ENCODE peak calls at places on chromosome 5, in six cellular contexts. One of them, this sample, is unnamed.

GRCh38 chr5:176714067-176714466 is 66.8 kb downstream of the TSPAN17 start:
- DNase-seq in upper lobe of right lung: no peak
- DNase-seq in suprapubic skin: no peak
- DNase-seq in GM23338: no peak
- DNase-seq in BJ: no peak
- DNase-seq in breast epithelium: no peak
- DNase-seq in this sample: no peak

GRCh38 chr5:156913719-156914370 is 49.2 kb downstream of the TIMD4 start:
- DNase-seq in upper lobe of right lung: no peak
- DNase-seq in suprapubic skin: no peak
- DNase-seq in GM23338: peak; percentile 95
- DNase-seq in BJ: no peak
- DNase-seq in breast epithelium: no peak
- DNase-seq in this sample: peak; percentile 41

GRCh38 chr5:104241051-104241450 is 678.5 kb upstream of the NUDT12 start:
- DNase-seq in upper lobe of right lung: no peak
- DNase-seq in suprapubic skin: no peak
- DNase-seq in GM23338: peak; percentile 10
- DNase-seq in BJ: peak; percentile 1
- DNase-seq in breast epithelium: no peak
- DNase-seq in this sample: no peak

GRCh38 chr5:153959134-153959957 is 79.4 kb downstream of the FAM114A2 start:
- DNase-seq in upper lobe of right lung: no peak
- DNase-seq in suprapubic skin: no peak
- DNase-seq in GM23338: peak; percentile 92
- DNase-seq in BJ: peak; percentile 74
- DNase-seq in breast epithelium: no peak
- DNase-seq in this sample: peak; percentile 77

GRCh38 chr5:171848006-171848405 is 62.4 kb downstream of the SMIM23 start:
- DNase-seq in upper lobe of right lung: no peak
- DNase-seq in suprapubic skin: no peak
- DNase-seq in GM23338: no peak
- DNase-seq in BJ: no peak
- DNase-seq in breast epithelium: no peak
- DNase-seq in this sample: no peak

GRCh38 chr5:172745406-172745805 is 25.6 kb downstream of the DUSP1 start:
- DNase-seq in upper lobe of right lung: no peak
- DNase-seq in suprapubic skin: no peak
- DNase-seq in GM23338: no peak
- DNase-seq in BJ: no peak
- DNase-seq in breast epithelium: no peak
- DNase-seq in this sample: no peak

GRCh38 chr5:59790399-59791130 is 103.0 kb downstream of the PDE4D start:
- DNase-seq in upper lobe of right lung: no peak
- DNase-seq in suprapubic skin: no peak
- DNase-seq in GM23338: no peak
- DNase-seq in BJ: no peak
- DNase-seq in breast epithelium: no peak
- DNase-seq in this sample: peak; percentile 19

GRCh38 chr5:30453168-30453567 is 740.3 kb upstream of the CDH6 start:
- DNase-seq in upper lobe of right lung: no peak
- DNase-seq in suprapubic skin: no peak
- DNase-seq in GM23338: no peak
- DNase-seq in BJ: no peak
- DNase-seq in breast epithelium: no peak
- DNase-seq in this sample: no peak

GRCh38 chr5:2038337-2039179 is 155.8 kb upstream of the IRX4 start:
- DNase-seq in upper lobe of right lung: peak; percentile 88
- DNase-seq in suprapubic skin: peak; percentile 77
- DNase-seq in GM23338: peak; percentile 95
- DNase-seq in BJ: no peak
- DNase-seq in breast epithelium: peak; percentile 68
- DNase-seq in this sample: peak; percentile 100

GRCh38 chr5:133082128-133082527 is 30.3 kb downstream of the HSPA4 start:
- DNase-seq in upper lobe of right lung: no peak
- DNase-seq in suprapubic skin: no peak
- DNase-seq in GM23338: no peak
- DNase-seq in BJ: no peak
- DNase-seq in breast epithelium: no peak
- DNase-seq in this sample: no peak

GRCh38 chr5:133079048-133079447 is 27.2 kb downstream of the HSPA4 start:
- DNase-seq in upper lobe of right lung: no peak
- DNase-seq in suprapubic skin: no peak
- DNase-seq in GM23338: no peak
- DNase-seq in BJ: no peak
- DNase-seq in breast epithelium: no peak
- DNase-seq in this sample: no peak

GRCh38 chr5:133081716-133082115 is 29.9 kb downstream of the HSPA4 start:
- DNase-seq in upper lobe of right lung: no peak
- DNase-seq in suprapubic skin: no peak
- DNase-seq in GM23338: no peak
- DNase-seq in BJ: no peak
- DNase-seq in breast epithelium: no peak
- DNase-seq in this sample: no peak

GRCh38 chr5:133083901-133084300 is 32.1 kb downstream of the HSPA4 start:
- DNase-seq in upper lobe of right lung: no peak
- DNase-seq in suprapubic skin: no peak
- DNase-seq in GM23338: no peak
- DNase-seq in BJ: no peak
- DNase-seq in breast epithelium: no peak
- DNase-seq in this sample: no peak

DNA sequence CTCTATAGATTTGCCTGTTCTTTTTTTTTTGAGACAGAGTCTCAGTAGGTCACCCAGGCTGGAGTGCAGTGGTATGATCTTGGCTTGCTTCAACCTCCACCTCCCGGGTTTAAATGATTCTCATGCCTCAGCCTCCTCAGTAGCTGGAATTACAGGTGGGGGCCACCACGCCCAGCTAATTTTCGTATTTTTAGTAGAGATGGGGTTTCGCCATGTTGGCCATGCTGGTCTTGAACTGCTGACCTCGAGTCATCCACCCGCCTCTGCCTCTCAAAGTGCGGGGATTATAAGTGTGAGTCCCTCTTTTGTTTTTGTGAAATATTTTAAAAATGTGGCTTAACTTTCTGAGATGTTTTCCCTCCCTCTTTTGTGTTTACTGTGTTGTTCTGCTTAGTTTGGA is 29.2 kb downstream of the HSPA4 start:
- DNase-seq in upper lobe of right lung: no peak
- DNase-seq in suprapubic skin: no peak
- DNase-seq in GM23338: no peak
- DNase-seq in BJ: no peak
- DNase-seq in breast epithelium: no peak
- DNase-seq in this sample: no peak
- H3K36me3 ChIP-seq in upper lobe of right lung: peaks cover 66% of the 10 kb centered on the region
- H3K36me3 ChIP-seq in suprapubic skin: peaks cover 50% of the 10 kb centered on the region
- H3K36me3 ChIP-seq in GM23338: peaks cover 33% of the 10 kb centered on the region
- H3K36me3 ChIP-seq in BJ: peaks cover 2% of the 10 kb centered on the region
- H3K36me3 ChIP-seq in breast epithelium: no peaks in the 10 kb centered on the region
- H3K36me3 ChIP-seq in this sample: peaks cover 6% of the 10 kb centered on the region

GRCh38 chr5:74853256-74853655 is 12.9 kb downstream of the FAM169A start:
- DNase-seq in upper lobe of right lung: no peak
- DNase-seq in suprapubic skin: no peak
- DNase-seq in GM23338: no peak
- DNase-seq in BJ: no peak
- DNase-seq in breast epithelium: no peak
- DNase-seq in this sample: no peak
- H3K4me3 ChIP-seq in upper lobe of right lung: no peak overlapping the region
- H3K4me3 ChIP-seq in suprapubic skin: no peak overlapping the region
- H3K4me3 ChIP-seq in GM23338: no peak overlapping the region
- H3K4me3 ChIP-seq in BJ: no peak overlapping the region
- H3K4me3 ChIP-seq in breast epithelium: no peak overlapping the region
- H3K4me3 ChIP-seq in this sample: no peak overlapping the region

DNA sequence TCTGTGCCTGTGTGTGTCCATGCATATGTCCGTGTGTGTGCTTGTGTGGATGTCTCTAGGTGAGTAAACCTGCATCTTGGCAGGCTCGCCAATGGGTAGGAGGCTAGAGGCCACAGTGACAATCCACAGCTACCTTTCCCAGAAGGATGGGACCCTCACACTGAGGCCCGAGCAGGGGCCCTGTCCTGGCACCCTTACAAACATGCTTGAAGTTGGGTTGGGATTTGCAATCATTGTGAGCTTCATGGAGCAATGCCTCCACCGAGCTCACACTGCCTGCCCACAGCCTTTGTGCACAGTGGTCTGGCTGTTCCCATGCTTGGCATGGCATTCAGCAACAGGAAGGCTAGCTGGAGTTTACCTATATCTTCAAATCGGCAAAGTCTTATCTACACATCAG is 311.1 kb upstream of the IRX1 start:
- DNase-seq in upper lobe of right lung: no peak
- DNase-seq in suprapubic skin: no peak
- DNase-seq in GM23338: no peak
- DNase-seq in BJ: no peak
- DNase-seq in breast epithelium: no peak
- DNase-seq in this sample: no peak
- H3K27me3 ChIP-seq in upper lobe of right lung: no peaks in the 10 kb centered on the region
- H3K27me3 ChIP-seq in suprapubic skin: peaks cover 6% of the 10 kb centered on the region
- H3K27me3 ChIP-seq in GM23338: no peaks in the 10 kb centered on the region
- H3K27me3 ChIP-seq in BJ: no peaks in the 10 kb centered on the region
- H3K27me3 ChIP-seq in breast epithelium: no peaks in the 10 kb centered on the region
- H3K27me3 ChIP-seq in this sample: no peaks in the 10 kb centered on the region

GRCh38 chr5:54720346-54720745 is 202.8 kb downstream of the SNX18 start:
- DNase-seq in upper lobe of right lung: no peak
- DNase-seq in suprapubic skin: no peak
- DNase-seq in GM23338: no peak
- DNase-seq in BJ: no peak
- DNase-seq in breast epithelium: no peak
- DNase-seq in this sample: no peak
- H3K36me3 ChIP-seq in upper lobe of right lung: no peaks in the 10 kb centered on the region
- H3K36me3 ChIP-seq in suprapubic skin: no peaks in the 10 kb centered on the region
- H3K36me3 ChIP-seq in GM23338: no peaks in the 10 kb centered on the region
- H3K36me3 ChIP-seq in BJ: no peaks in the 10 kb centered on the region
- H3K36me3 ChIP-seq in breast epithelium: no peaks in the 10 kb centered on the region
- H3K36me3 ChIP-seq in this sample: no peaks in the 10 kb centered on the region

GRCh38 chr5:132823481-132824050 is 6.9 kb downstream of the SHROOM1 start:
- DNase-seq in upper lobe of right lung: no peak
- DNase-seq in suprapubic skin: no peak
- DNase-seq in GM23338: no peak
- DNase-seq in BJ: no peak
- DNase-seq in breast epithelium: no peak
- DNase-seq in this sample: no peak
- H3K4me3 ChIP-seq in upper lobe of right lung: no peak overlapping the region
- H3K4me3 ChIP-seq in suprapubic skin: no peak overlapping the region
- H3K4me3 ChIP-seq in GM23338: peak overlapping the region; percentile 48
- H3K4me3 ChIP-seq in BJ: no peak overlapping the region
- H3K4me3 ChIP-seq in breast epithelium: peak overlapping the region; percentile 37
- H3K4me3 ChIP-seq in this sample: peak overlapping the region; percentile 36

DNA sequence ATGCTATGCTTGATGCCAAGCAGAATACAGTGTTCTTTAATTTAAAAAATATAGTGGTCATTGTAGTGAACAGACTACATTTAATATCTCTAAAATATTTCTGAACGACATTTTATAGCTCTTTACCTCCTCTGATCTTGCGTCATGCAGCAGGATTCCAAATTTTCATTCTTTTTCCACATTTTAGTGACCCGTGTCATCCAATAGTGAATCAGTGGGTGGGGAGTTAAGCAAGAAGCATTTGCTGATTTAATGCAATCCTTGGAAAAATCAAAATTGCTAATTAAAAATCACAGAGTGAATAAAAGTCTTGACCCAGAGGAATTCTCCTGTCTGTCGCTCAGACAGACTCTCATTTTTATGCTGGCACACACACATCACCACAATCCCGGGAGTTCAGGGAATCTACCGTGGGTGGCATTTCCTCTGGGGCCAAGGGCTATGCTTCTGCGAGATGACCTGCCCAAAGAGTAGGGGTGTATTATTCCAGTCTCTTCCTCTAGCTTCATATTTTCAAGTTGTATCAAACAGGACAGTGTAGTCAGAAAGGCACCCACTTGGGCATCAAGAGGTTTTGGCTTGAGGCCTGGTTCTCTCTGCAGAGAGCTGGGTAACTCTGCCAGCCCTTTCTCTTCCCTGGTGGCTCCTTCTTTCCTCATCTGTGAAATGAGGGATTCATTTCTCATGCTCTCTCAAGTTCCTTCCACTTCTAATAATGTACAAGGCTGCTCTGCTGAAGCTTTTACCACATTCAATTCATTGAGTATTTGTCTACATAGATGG is 24.8 kb upstream of the OTP start:
- DNase-seq in upper lobe of right lung: no peak
- DNase-seq in suprapubic skin: no peak
- DNase-seq in GM23338: no peak
- DNase-seq in BJ: no peak
- DNase-seq in breast epithelium: no peak
- DNase-seq in this sample: no peak
- H3K27me3 ChIP-seq in upper lobe of right lung: peaks cover 13% of the 10 kb centered on the region
- H3K27me3 ChIP-seq in suprapubic skin: peaks cover 26% of the 10 kb centered on the region
- H3K27me3 ChIP-seq in GM23338: no peaks in the 10 kb centered on the region
- H3K27me3 ChIP-seq in BJ: peaks cover under 1% of the 10 kb centered on the region
- H3K27me3 ChIP-seq in breast epithelium: no peaks in the 10 kb centered on the region
- H3K27me3 ChIP-seq in this sample: no peaks in the 10 kb centered on the region

This sample was measured in H7.